ENCODE peak calls at places on chromosome 17, in ten cellular contexts. R is right lobe of liver, B is AG04450, N is tibial nerve, W is heart right ventricle, G is GM12878, O is spleen, Z is right atrium auricular region, A is dorsolateral prefrontal cortex, M is psoas muscle. H is an unnamed sample.

GRCh38 chr17:16945513-16946201 is 26.3 kb downstream of the TNFRSF13B start:
- DNase-seq in R (no peak), B (no peak), N (no peak), W (no peak), G (no peak), O (peak; percentile 66), Z (peak; percentile 54), A (no peak), M (no peak), H (no peak)

GRCh38 chr17:75067856-75068255 is 19.9 kb upstream of the SLC16A5 start:
- DNase-seq in R (no peak), B (no peak), N (no peak), W (no peak), G (no peak), O (peak; percentile 17), Z (no peak), A (no peak), M (no peak), H (no peak)

GRCh38 chr17:33732116-33732515 is 439.0 kb upstream of the ASIC2 start:
- DNase-seq in R (no peak), B (no peak), N (no peak), W (no peak), G (no peak), O (no peak), Z (no peak), A (no peak), M (no peak), H (no peak)

GRCh38 chr17:17971431-17972125 is 622 bp downstream of the TOM1L2 start:
- DNase-seq in R (peak; percentile 68), B (no peak), N (no peak), W (peak; percentile 67), G (no peak), O (peak; percentile 93), Z (peak; percentile 63), A (peak; percentile 46), M (no peak), H (no peak)

GRCh38 chr17:1997146-1997586 is 28.0 kb downstream of the RTN4RL1 start:
- DNase-seq in R (peak; percentile 74), B (no peak), N (no peak), W (no peak), G (no peak), O (no peak), Z (no peak), A (no peak), M (no peak), H (no peak)

GRCh38 chr17:42266918-42267766 is 9.0 kb downstream of the STAT5B start:
- DNase-seq in R (no peak), B (peak; percentile 88), N (no peak), W (no peak), G (no peak), O (no peak), Z (no peak), A (no peak), M (no peak), H (peak; percentile 32)

GRCh38 chr17:5431929-5432556 is 6.9 kb downstream of the C1QBP start:
- DNase-seq in R (no peak), B (no peak), N (no peak), W (no peak), G (no peak), O (no peak), Z (no peak), A (no peak), M (no peak), H (no peak)

GRCh38 chr17:68611353-68612227 is 10.4 kb upstream of the FAM20A start:
- DNase-seq in R (no peak), B (no peak), N (no peak), W (no peak), G (no peak), O (no peak), Z (no peak), A (no peak), M (no peak), H (no peak)

DNA sequence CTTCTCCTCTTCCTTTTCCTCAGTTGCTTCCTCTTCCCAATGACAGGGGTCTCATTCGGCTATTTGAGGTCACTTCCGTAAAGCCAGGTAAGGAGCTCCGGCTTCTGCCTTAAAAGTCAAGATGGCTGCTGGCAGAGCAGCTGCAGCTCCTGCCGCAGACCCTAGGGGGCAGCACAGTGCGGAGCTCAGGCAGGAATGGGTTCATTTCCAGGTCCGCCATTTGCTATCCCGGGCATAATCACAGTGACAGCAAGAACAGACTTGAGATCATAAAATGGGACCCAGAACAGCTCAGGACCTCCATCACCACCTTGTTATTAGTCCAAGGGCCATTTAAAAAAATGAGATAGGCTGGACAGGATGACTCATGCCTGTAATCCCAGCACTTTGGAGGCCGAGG is 199.5 kb downstream of the ZNF18 start:
- DNase-seq in R (no peak), B (no peak), N (no peak), W (no peak), G (no peak), O (no peak), Z (no peak), A (no peak), M (no peak), H (no peak)
- TF ChIP-seq CTCF in R (no peak), B (no peak), N (no peak), W (no peak), G (no peak), O (no peak), Z (no peak), A (no peak), M (no peak), H (no peak)

DNA sequence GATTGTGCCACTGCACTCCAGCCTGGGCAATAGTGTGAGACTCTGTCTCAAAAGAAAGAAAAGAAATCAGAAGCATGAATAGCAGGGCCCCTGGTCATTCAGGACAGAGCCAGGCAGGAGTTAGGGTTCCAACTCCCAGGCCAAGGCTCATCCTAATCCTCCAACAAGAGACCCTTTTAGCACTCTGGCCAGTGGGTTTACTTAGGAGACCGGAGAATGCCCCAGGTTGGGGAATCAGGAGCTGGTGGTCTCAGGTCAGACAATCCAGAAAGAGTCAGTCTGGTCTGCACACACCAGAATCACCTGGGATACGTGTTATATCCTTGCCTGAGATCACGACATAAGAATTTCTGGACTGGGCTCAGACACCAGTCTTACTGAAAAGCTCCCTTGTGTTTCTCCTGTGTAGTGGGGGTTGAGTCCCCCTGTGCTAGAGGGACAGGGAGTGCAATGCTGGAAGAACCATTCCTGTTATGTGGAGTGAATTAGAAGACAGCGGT is 48.7 kb downstream of the CCDC42 start:
- DNase-seq in R (no peak), B (no peak), N (no peak), W (no peak), G (no peak), O (no peak), Z (no peak), A (no peak), M (no peak), H (no peak)
- H3K27ac ChIP-seq in R (no peak overlapping the region), B (no peak overlapping the region), N (no peak overlapping the region), W (no peak overlapping the region), G (no peak overlapping the region), O (no peak overlapping the region), Z (no peak overlapping the region), A (no peak overlapping the region), M (no peak overlapping the region), H (no peak overlapping the region)

GRCh38 chr17:48565024-48565558 is 13.1 kb downstream of the HOXB4 start:
- DNase-seq in R (no peak), B (no peak), N (no peak), W (no peak), G (no peak), O (no peak), Z (no peak), A (no peak), M (no peak), H (no peak)

GRCh38 chr17:48563385-48563838 is 14.7 kb downstream of the HOXB4 start:
- DNase-seq in R (no peak), B (no peak), N (no peak), W (no peak), G (no peak), O (no peak), Z (no peak), A (no peak), M (no peak), H (no peak)

GRCh38 chr17:48562934-48563333 is 15.2 kb downstream of the HOXB4 start:
- DNase-seq in R (no peak), B (no peak), N (no peak), W (no peak), G (no peak), O (no peak), Z (no peak), A (no peak), M (no peak), H (no peak)

GRCh38 chr17:48564200-48565023 is 13.7 kb downstream of the HOXB4 start:
- DNase-seq in R (no peak), B (no peak), N (no peak), W (no peak), G (no peak), O (no peak), Z (no peak), A (no peak), M (no peak), H (no peak)

GRCh38 chr17:48563867-48564199 is 14.3 kb downstream of the HOXB4 start:
- DNase-seq in R (no peak), B (no peak), N (no peak), W (no peak), G (no peak), O (no peak), Z (no peak), A (no peak), M (no peak), H (no peak)
- H3K27me3 ChIP-seq in R (no peaks in the 10 kb centered on the region), B (no peaks in the 10 kb centered on the region), N (no peaks in the 10 kb centered on the region), W (peaks cover 20% of the 10 kb centered on the region), G (no peaks in the 10 kb centered on the region), O (peaks cover 49% of the 10 kb centered on the region), Z (peaks cover 12% of the 10 kb centered on the region), A (peaks cover 98% of the 10 kb centered on the region), M (peaks cover 37% of the 10 kb centered on the region), H (peaks cover 9% of the 10 kb centered on the region)

GRCh38 chr17:35188111-35188510 is 6.1 kb downstream of the SLC35G3 start:
- DNase-seq in R (no peak), B (no peak), N (no peak), W (no peak), G (no peak), O (no peak), Z (no peak), A (no peak), M (no peak), H (no peak)

GRCh38 chr17:35187481-35187880 is 6.7 kb downstream of the SLC35G3 start:
- DNase-seq in R (no peak), B (no peak), N (no peak), W (no peak), G (no peak), O (no peak), Z (no peak), A (no peak), M (no peak), H (no peak)

GRCh38 chr17:35183332-35183731 is 10.9 kb downstream of the SLC35G3 start:
- DNase-seq in R (no peak), B (no peak), N (no peak), W (no peak), G (no peak), O (no peak), Z (no peak), A (no peak), M (no peak), H (no peak)

GRCh38 chr17:35185849-35186248 is 8.3 kb downstream of the SLC35G3 start:
- DNase-seq in R (no peak), B (no peak), N (no peak), W (no peak), G (peak; percentile 25), O (no peak), Z (no peak), A (no peak), M (no peak), H (no peak)

GRCh38 chr17:35184274-35184673 is 9.9 kb downstream of the SLC35G3 start:
- DNase-seq in R (no peak), B (no peak), N (no peak), W (no peak), G (no peak), O (no peak), Z (no peak), A (no peak), M (no peak), H (no peak)
- TF ChIP-seq CTCF in R (no peak), B (no peak), N (no peak), W (no peak), G (no peak), O (no peak), Z (no peak), A (no peak), M (no peak), H (no peak)

H was measured in CD4-positive, alpha-beta T cell.